ENCODE peak calls at places on chromosome 10, in four cellular contexts. One of them, this sample, is unnamed.

GRCh38 chr10:5038703-5039102 is 35.0 kb upstream of the AKR1C2 start:
- DNase-seq in K562: no peak
- DNase-seq in Panc1: no peak
- DNase-seq in HepG2: no peak
- DNase-seq in this sample: no peak

GRCh38 chr10:84177541-84178386 is 4.2 kb downstream of the GPR15LG start:
- DNase-seq in K562: no peak
- DNase-seq in Panc1: no peak
- DNase-seq in HepG2: no peak
- DNase-seq in this sample: no peak

GRCh38 chr10:20839141-20839540 is 58.0 kb downstream of the NEBL start:
- DNase-seq in K562: no peak
- DNase-seq in Panc1: no peak
- DNase-seq in HepG2: no peak
- DNase-seq in this sample: no peak

GRCh38 chr10:30435068-30435422 is 1.1 kb downstream of the MAP3K8 start:
- DNase-seq in K562: no peak
- DNase-seq in Panc1: no peak
- DNase-seq in HepG2: no peak
- DNase-seq in this sample: no peak

GRCh38 chr10:89025453-89025852 is 34.9 kb downstream of the FAS start:
- DNase-seq in K562: no peak
- DNase-seq in Panc1: no peak
- DNase-seq in HepG2: no peak
- DNase-seq in this sample: no peak

GRCh38 chr10:34916368-34916767 is 101.3 kb upstream of the PARD3 start:
- DNase-seq in K562: no peak
- DNase-seq in Panc1: no peak
- DNase-seq in HepG2: no peak
- DNase-seq in this sample: no peak

GRCh38 chr10:124378817-124379510 is 39.8 kb downstream of the OAT start:
- DNase-seq in K562: no peak
- DNase-seq in Panc1: no peak
- DNase-seq in HepG2: no peak
- DNase-seq in this sample: peak

GRCh38 chr10:24451325-24451820 is 242.4 kb downstream of the KIAA1217 start:
- DNase-seq in K562: no peak
- DNase-seq in Panc1: no peak
- DNase-seq in HepG2: no peak
- DNase-seq in this sample: no peak

DNA sequence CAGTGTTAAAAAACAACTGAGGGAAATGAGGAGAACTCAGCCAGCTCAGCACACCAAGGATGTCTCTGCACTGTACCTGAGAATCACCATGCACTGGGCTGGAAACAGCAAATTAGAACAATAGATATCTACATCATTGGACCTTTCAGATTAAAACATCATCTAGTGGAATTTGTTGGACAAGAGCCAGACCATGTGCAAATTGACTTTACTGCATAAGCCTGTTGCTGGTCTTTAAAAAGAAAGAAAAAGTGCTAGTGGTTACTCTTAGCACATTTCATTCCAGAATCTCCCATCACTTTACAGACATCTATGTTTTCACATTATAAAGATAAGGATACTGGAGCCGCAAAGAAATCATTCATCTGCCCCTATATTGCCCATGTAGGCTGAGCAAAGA is 75.4 kb downstream of the FGFR2 start:
- DNase-seq in K562: no peak
- DNase-seq in Panc1: no peak
- DNase-seq in HepG2: no peak
- DNase-seq in this sample: no peak
- H3K27ac ChIP-seq in K562: no peak
- H3K27ac ChIP-seq in Panc1: no peak
- H3K27ac ChIP-seq in HepG2: peak
- H3K27ac ChIP-seq in this sample: no peak

GRCh38 chr10:59508296-59508695 is 145.9 kb upstream of the FAM13C start:
- DNase-seq in K562: no peak
- DNase-seq in Panc1: no peak
- DNase-seq in HepG2: no peak
- DNase-seq in this sample: peak
- TF ChIP-seq TCF7L2 in K562: no peak
- TF ChIP-seq TCF7L2 in Panc1: no peak
- TF ChIP-seq TCF7L2 in HepG2: no peak
- TF ChIP-seq TCF7L2 in this sample: no peak

GRCh38 chr10:113407218-113407617 is 145.6 kb upstream of the HABP2 start:
- DNase-seq in K562: no peak
- DNase-seq in Panc1: no peak
- DNase-seq in HepG2: no peak
- DNase-seq in this sample: no peak
- H3K27ac ChIP-seq in K562: no peak
- H3K27ac ChIP-seq in Panc1: no peak
- H3K27ac ChIP-seq in HepG2: no peak
- H3K27ac ChIP-seq in this sample: no peak

GRCh38 chr10:3425261-3425660 is 252.7 kb upstream of the PITRM1 start:
- DNase-seq in K562: no peak
- DNase-seq in Panc1: no peak
- DNase-seq in HepG2: no peak
- DNase-seq in this sample: no peak
- TF ChIP-seq TCF7L2 in K562: no peak
- TF ChIP-seq TCF7L2 in Panc1: no peak
- TF ChIP-seq TCF7L2 in HepG2: no peak
- TF ChIP-seq TCF7L2 in this sample: no peak

GRCh38 chr10:69338133-69338456 is 59.8 kb downstream of the HK1 start:
- DNase-seq in K562: no peak
- DNase-seq in Panc1: no peak
- DNase-seq in HepG2: no peak
- DNase-seq in this sample: no peak
- H3K27ac ChIP-seq in K562: peak
- H3K27ac ChIP-seq in Panc1: no peak
- H3K27ac ChIP-seq in HepG2: no peak
- H3K27ac ChIP-seq in this sample: no peak

GRCh38 chr10:110561292-110561691 is 6.2 kb upstream of the SMC3 start:
- DNase-seq in K562: no peak
- DNase-seq in Panc1: no peak
- DNase-seq in HepG2: no peak
- DNase-seq in this sample: no peak

GRCh38 chr10:110560012-110560411 is 7.5 kb upstream of the SMC3 start:
- DNase-seq in K562: no peak
- DNase-seq in Panc1: no peak
- DNase-seq in HepG2: no peak
- DNase-seq in this sample: no peak

GRCh38 chr10:110556296-110556695 is 11.2 kb upstream of the SMC3 start:
- DNase-seq in K562: no peak
- DNase-seq in Panc1: no peak
- DNase-seq in HepG2: no peak
- DNase-seq in this sample: no peak

GRCh38 chr10:110556993-110557601 is 10.4 kb upstream of the SMC3 start:
- DNase-seq in K562: peak
- DNase-seq in Panc1: no peak
- DNase-seq in HepG2: peak
- DNase-seq in this sample: peak

DNA sequence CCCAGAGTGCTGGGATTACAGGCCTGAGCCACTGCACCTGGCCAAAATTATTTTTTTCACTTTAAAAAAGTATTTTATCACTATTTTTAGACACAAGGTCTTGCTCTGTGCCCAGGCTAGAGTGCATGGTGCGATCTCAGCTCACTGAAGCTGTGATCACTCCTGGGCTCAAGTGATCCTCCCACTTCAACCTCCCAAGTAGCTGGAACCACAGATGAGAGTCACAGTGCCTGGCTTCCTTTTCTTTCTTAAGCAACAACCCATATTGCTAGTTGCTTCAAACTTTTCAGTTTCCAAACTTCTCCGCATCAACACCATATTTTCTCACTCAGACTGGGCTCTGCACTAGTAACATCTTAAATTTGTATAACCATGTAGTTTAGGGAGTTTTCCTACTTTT is 9.5 kb upstream of the SMC3 start:
- DNase-seq in K562: no peak
- DNase-seq in Panc1: no peak
- DNase-seq in HepG2: no peak
- DNase-seq in this sample: no peak
- TF ChIP-seq TCF7L2 in K562: no peak
- TF ChIP-seq TCF7L2 in Panc1: no peak
- TF ChIP-seq TCF7L2 in HepG2: no peak
- TF ChIP-seq TCF7L2 in this sample: no peak

DNA sequence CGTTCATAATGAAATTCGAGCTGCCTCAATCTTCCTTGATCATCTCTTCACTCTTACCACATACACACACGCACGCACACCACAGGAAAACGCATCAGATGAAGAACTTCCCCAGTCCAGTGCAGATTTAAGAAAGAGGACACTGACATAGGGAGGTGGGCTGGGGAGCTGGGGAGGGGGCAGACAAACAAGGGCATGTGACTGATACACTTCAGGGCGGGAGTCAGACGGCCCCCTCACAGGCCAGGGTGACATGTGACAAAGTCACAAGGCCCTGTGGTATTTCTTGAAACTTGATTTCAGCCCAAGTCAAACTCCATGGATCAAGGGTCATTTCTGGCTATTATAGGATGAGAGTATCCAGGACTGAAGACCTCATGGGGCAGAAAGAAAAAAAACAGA is 82.6 kb downstream of the KCNMA1 start:
- DNase-seq in K562: no peak
- DNase-seq in Panc1: no peak
- DNase-seq in HepG2: no peak
- DNase-seq in this sample: no peak
- H3K27ac ChIP-seq in K562: no peak
- H3K27ac ChIP-seq in Panc1: peak
- H3K27ac ChIP-seq in HepG2: no peak
- H3K27ac ChIP-seq in this sample: no peak

GRCh38 chr10:110893559-110894179 is 21.9 kb downstream of the PDCD4 start:
- DNase-seq in K562: no peak
- DNase-seq in Panc1: no peak
- DNase-seq in HepG2: peak
- DNase-seq in this sample: peak
- TF ChIP-seq TCF7L2 in K562: no peak
- TF ChIP-seq TCF7L2 in Panc1: no peak
- TF ChIP-seq TCF7L2 in HepG2: no peak
- TF ChIP-seq TCF7L2 in this sample: no peak

DNA sequence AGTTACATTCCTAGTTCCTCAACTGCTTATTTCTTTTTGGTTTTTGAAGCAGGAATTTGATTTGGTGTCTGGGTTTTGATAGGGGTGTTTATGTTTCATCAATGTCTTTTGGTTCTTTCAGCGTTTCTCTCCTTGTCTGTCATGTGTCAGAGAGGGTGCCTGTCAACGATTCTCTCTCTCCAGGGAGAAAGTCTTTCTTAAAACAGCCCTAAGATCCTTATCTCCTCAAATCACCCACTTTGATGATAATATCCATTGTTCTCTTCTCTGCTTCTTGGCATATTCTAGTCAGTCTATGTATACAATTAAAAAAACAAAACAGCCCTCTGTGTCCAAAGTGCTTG is 77.2 kb downstream of the TCF7L2 start:
- DNase-seq in K562: no peak
- DNase-seq in Panc1: no peak
- DNase-seq in HepG2: no peak
- DNase-seq in this sample: no peak
- H3K27ac ChIP-seq in K562: no peak
- H3K27ac ChIP-seq in Panc1: peak
- H3K27ac ChIP-seq in HepG2: no peak
- H3K27ac ChIP-seq in this sample: no peak

DNA sequence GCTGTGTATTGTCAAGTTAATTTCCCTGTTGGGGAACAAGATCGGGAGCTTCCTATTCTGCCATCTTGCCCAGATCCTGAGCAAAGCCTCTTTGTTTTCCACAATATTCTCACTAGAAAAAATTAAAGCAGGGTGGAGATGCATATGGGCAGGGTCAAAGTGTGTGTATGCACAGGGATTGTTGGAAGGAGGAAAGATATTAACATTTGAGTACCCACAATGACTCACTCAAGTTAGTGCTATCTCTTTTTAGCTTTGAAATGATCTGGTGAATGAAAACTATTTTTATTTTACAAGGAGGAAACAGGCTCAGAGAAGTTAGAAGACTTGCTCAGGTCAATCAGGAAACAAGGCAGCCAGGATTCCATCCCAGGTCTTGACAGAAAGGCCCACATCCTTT is 6.7 kb upstream of the BTBD16 start:
- DNase-seq in K562: no peak
- DNase-seq in Panc1: no peak
- DNase-seq in HepG2: peak
- DNase-seq in this sample: no peak
- TF ChIP-seq TCF7L2 in K562: no peak
- TF ChIP-seq TCF7L2 in Panc1: no peak
- TF ChIP-seq TCF7L2 in HepG2: no peak
- TF ChIP-seq TCF7L2 in this sample: no peak